ENCODE peak calls at places on chromosomes 2 and 18, in six cellular contexts. One of them, this sample, is unnamed. For H3K4me1, the result is how much of the 10 kb centered on the place peaks cover.

GRCh38 chr2:207160115-207160514 is 5.6 kb downstream of the KLF7 start:
- DNase-seq in body of pancreas: no peak
- DNase-seq in kidney: no peak
- DNase-seq in transverse colon: no peak
- DNase-seq in adrenal gland: no peak
- DNase-seq in ovary: no peak
- DNase-seq in this sample: no peak

GRCh38 chr2:151269798-151270568 is 8.3 kb upstream of the RBM43 start:
- DNase-seq in adrenal gland: peak
- DNase-seq in transverse colon: no peak
- DNase-seq in kidney: no peak
- DNase-seq in ovary: no peak
- DNase-seq in body of pancreas: no peak
- DNase-seq in this sample: no peak

GRCh38 chr2:3001595-3002184 is 375.9 kb downstream of the EIPR1 start:
- DNase-seq in ovary: no peak
- DNase-seq in kidney: no peak
- DNase-seq in transverse colon: no peak
- DNase-seq in body of pancreas: peak
- DNase-seq in adrenal gland: peak
- DNase-seq in this sample: no peak

GRCh38 chr2:235413084-235413483 is 80.8 kb upstream of the AGAP1 start:
- DNase-seq in kidney: no peak
- DNase-seq in transverse colon: no peak
- DNase-seq in ovary: no peak
- DNase-seq in adrenal gland: no peak
- DNase-seq in body of pancreas: no peak
- DNase-seq in this sample: no peak

GRCh38 chr2:34789162-34789561 is 1190.1 kb upstream of the FAM98A start:
- DNase-seq in ovary: no peak
- DNase-seq in body of pancreas: no peak
- DNase-seq in adrenal gland: no peak
- DNase-seq in transverse colon: no peak
- DNase-seq in kidney: no peak
- DNase-seq in this sample: no peak

GRCh38 chr2:7725132-7725849 is 808.1 kb downstream of the RNF144A start:
- DNase-seq in transverse colon: no peak
- DNase-seq in ovary: no peak
- DNase-seq in adrenal gland: peak
- DNase-seq in body of pancreas: no peak
- DNase-seq in kidney: no peak
- DNase-seq in this sample: no peak

GRCh38 chr2:46296216-46296839 is 879 bp upstream of the EPAS1 start:
- DNase-seq in adrenal gland: peak
- DNase-seq in kidney: peak
- DNase-seq in transverse colon: peak
- DNase-seq in body of pancreas: peak
- DNase-seq in ovary: peak
- DNase-seq in this sample: peak

GRCh38 chr2:141714486-141714885 is 416.3 kb downstream of the LRP1B start:
- DNase-seq in kidney: no peak
- DNase-seq in body of pancreas: no peak
- DNase-seq in ovary: no peak
- DNase-seq in transverse colon: no peak
- DNase-seq in adrenal gland: no peak
- DNase-seq in this sample: no peak

GRCh38 chr2:152560163-152560562 is 157.1 kb downstream of the PRPF40A start:
- DNase-seq in ovary: no peak
- DNase-seq in adrenal gland: no peak
- DNase-seq in transverse colon: no peak
- DNase-seq in body of pancreas: no peak
- DNase-seq in kidney: no peak
- DNase-seq in this sample: no peak

GRCh38 chr2:239938651-239939486 is 86.3 kb downstream of the NDUFA10 start:
- DNase-seq in kidney: peak
- DNase-seq in body of pancreas: peak
- DNase-seq in adrenal gland: peak
- DNase-seq in transverse colon: no peak
- DNase-seq in ovary: peak
- DNase-seq in this sample: peak

GRCh38 chr2:140695163-140695562 is 1435.7 kb downstream of the LRP1B start:
- DNase-seq in adrenal gland: no peak
- DNase-seq in kidney: no peak
- DNase-seq in body of pancreas: no peak
- DNase-seq in ovary: no peak
- DNase-seq in transverse colon: no peak
- DNase-seq in this sample: no peak

GRCh38 chr2:31785876-31786275 is 205.1 kb upstream of the SRD5A2 start:
- DNase-seq in kidney: no peak
- DNase-seq in body of pancreas: no peak
- DNase-seq in ovary: no peak
- DNase-seq in transverse colon: no peak
- DNase-seq in adrenal gland: no peak
- DNase-seq in this sample: no peak

GRCh38 chr2:105390454-105390853 is 8.4 kb downstream of the FHL2 start:
- DNase-seq in kidney: no peak
- DNase-seq in adrenal gland: no peak
- DNase-seq in body of pancreas: no peak
- DNase-seq in ovary: no peak
- DNase-seq in transverse colon: peak
- DNase-seq in this sample: no peak

GRCh38 chr2:150370600-150370999 is 116.9 kb downstream of the RND3 start:
- DNase-seq in body of pancreas: no peak
- DNase-seq in adrenal gland: no peak
- DNase-seq in ovary: no peak
- DNase-seq in kidney: no peak
- DNase-seq in transverse colon: peak
- DNase-seq in this sample: no peak

GRCh38 chr2:232382331-232383225 is 4.0 kb downstream of the ALPP start:
- DNase-seq in adrenal gland: no peak
- DNase-seq in body of pancreas: no peak
- DNase-seq in ovary: no peak
- DNase-seq in transverse colon: no peak
- DNase-seq in kidney: no peak
- DNase-seq in this sample: no peak

GRCh38 chr2:23404426-23404825 is 19.4 kb downstream of the KLHL29 start:
- DNase-seq in transverse colon: peak
- DNase-seq in kidney: no peak
- DNase-seq in ovary: peak
- DNase-seq in body of pancreas: no peak
- DNase-seq in adrenal gland: no peak
- DNase-seq in this sample: peak

GRCh38 chr2:108396845-108397244 is 19.1 kb downstream of the SULT1C4 start:
- DNase-seq in ovary: no peak
- DNase-seq in body of pancreas: no peak
- DNase-seq in adrenal gland: peak
- DNase-seq in kidney: no peak
- DNase-seq in transverse colon: no peak
- DNase-seq in this sample: no peak

GRCh38 chr2:217933326-217933993 is 69.3 kb downstream of the TNS1 start:
- DNase-seq in ovary: no peak
- DNase-seq in adrenal gland: no peak
- DNase-seq in transverse colon: no peak
- DNase-seq in body of pancreas: no peak
- DNase-seq in kidney: peak
- DNase-seq in this sample: no peak

GRCh38 chr2:217930783-217931563 is 71.8 kb downstream of the TNS1 start:
- DNase-seq in transverse colon: no peak
- DNase-seq in body of pancreas: no peak
- DNase-seq in kidney: no peak
- DNase-seq in adrenal gland: no peak
- DNase-seq in ovary: no peak
- DNase-seq in this sample: no peak

GRCh38 chr2:217931846-217932560 is 70.8 kb downstream of the TNS1 start:
- DNase-seq in kidney: no peak
- DNase-seq in body of pancreas: no peak
- DNase-seq in transverse colon: no peak
- DNase-seq in adrenal gland: no peak
- DNase-seq in ovary: no peak
- DNase-seq in this sample: no peak

GRCh38 chr2:217934321-217935131 is 68.3 kb downstream of the TNS1 start:
- DNase-seq in kidney: peak
- DNase-seq in body of pancreas: peak
- DNase-seq in transverse colon: peak
- DNase-seq in ovary: no peak
- DNase-seq in adrenal gland: peak
- DNase-seq in this sample: no peak

GRCh38 chr2:217932661-217933325 is 70.0 kb downstream of the TNS1 start:
- DNase-seq in ovary: no peak
- DNase-seq in body of pancreas: no peak
- DNase-seq in kidney: peak
- DNase-seq in adrenal gland: peak
- DNase-seq in transverse colon: no peak
- DNase-seq in this sample: peak
- H3K4me1 ChIP-seq in ovary: half or more
- H3K4me1 ChIP-seq in body of pancreas: half or more
- H3K4me1 ChIP-seq in kidney: half or more
- H3K4me1 ChIP-seq in adrenal gland: half or more
- H3K4me1 ChIP-seq in transverse colon: half or more
- H3K4me1 ChIP-seq in this sample: under half

DNA sequence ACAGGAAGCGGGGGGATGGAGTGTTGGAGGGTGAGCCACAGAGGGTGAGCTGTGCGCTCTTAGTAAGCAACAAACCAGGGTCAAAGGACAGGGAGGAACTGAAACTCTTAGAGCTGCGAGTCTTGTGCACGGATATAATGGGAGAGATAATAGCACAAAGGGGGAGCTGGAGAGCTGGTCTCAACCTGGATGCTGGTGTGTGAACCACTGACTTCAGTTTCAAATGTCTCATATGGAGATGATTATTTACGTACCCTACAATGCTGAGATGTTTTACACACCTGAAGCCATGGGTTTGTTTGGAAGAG is 35.9 kb downstream of the PTGR3 start:
- DNase-seq in adrenal gland: no peak
- DNase-seq in kidney: no peak
- DNase-seq in body of pancreas: no peak
- DNase-seq in transverse colon: no peak
- DNase-seq in ovary: no peak
- DNase-seq in this sample: no peak
- TF ChIP-seq CTCF in adrenal gland: no peak
- TF ChIP-seq CTCF in kidney: no peak
- TF ChIP-seq CTCF in body of pancreas: no peak
- TF ChIP-seq CTCF in transverse colon: no peak
- TF ChIP-seq CTCF in ovary: no peak
- TF ChIP-seq CTCF in this sample: no peak

GRCh38 chr2:64817453-64817852 is 163.7 kb upstream of the SERTAD2 start:
- DNase-seq in transverse colon: no peak
- DNase-seq in adrenal gland: no peak
- DNase-seq in body of pancreas: no peak
- DNase-seq in ovary: no peak
- DNase-seq in kidney: no peak
- DNase-seq in this sample: no peak

GRCh38 chr2:64820901-64821300 is 167.2 kb upstream of the SERTAD2 start:
- DNase-seq in adrenal gland: no peak
- DNase-seq in transverse colon: no peak
- DNase-seq in ovary: no peak
- DNase-seq in body of pancreas: no peak
- DNase-seq in kidney: no peak
- DNase-seq in this sample: no peak

GRCh38 chr2:64819371-64819770 is 165.7 kb upstream of the SERTAD2 start:
- DNase-seq in adrenal gland: no peak
- DNase-seq in transverse colon: no peak
- DNase-seq in body of pancreas: no peak
- DNase-seq in kidney: no peak
- DNase-seq in ovary: no peak
- DNase-seq in this sample: no peak

GRCh38 chr2:64818650-64819032 is 164.9 kb upstream of the SERTAD2 start:
- DNase-seq in transverse colon: no peak
- DNase-seq in body of pancreas: no peak
- DNase-seq in ovary: no peak
- DNase-seq in kidney: no peak
- DNase-seq in adrenal gland: no peak
- DNase-seq in this sample: no peak

DNA sequence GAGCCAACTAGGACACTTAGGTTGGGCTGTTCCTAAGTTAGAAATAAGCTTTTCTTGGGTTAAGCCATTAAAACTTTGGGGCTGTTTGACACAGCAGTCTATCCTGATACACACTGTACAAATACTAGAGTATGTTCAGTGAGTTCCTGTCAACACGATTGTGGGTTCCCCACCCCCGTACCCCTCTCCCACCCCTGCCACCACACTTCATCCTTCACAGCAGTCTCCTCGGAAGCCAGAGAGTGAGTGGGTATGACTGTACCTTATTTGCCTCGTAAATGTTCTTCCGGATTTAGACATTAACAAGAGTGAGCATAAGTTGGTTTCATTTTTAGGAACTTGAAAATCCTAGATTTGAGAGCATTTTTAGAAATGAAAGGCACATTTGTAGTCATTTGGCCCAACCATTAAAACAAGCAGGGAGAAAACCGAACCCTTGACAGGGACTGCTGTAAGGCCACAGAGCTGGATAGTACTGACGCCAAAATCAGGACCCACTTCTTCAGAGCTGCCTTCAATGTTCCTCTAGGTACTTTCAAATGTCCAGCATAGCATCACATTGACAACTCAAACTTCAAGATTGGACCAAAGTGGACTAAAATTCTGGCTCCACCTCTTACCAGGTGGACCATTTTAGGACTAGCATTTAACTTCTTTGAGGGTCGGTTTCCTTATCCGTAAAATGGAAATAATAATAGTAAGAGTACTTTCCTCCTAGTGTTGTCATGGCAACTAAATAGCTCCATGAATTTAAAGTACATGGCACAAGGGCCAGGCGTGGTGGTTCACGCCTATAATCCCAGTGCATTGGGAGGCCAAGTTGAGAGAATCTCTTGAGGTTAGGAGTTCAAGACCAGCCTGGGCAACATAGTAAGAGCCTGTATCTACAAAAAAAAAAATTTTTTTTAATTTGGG is 166.3 kb upstream of the SERTAD2 start:
- DNase-seq in ovary: no peak
- DNase-seq in adrenal gland: no peak
- DNase-seq in body of pancreas: no peak
- DNase-seq in transverse colon: peak
- DNase-seq in kidney: no peak
- DNase-seq in this sample: no peak
- H3K4me3 ChIP-seq in ovary: no peak
- H3K4me3 ChIP-seq in adrenal gland: no peak
- H3K4me3 ChIP-seq in body of pancreas: no peak
- H3K4me3 ChIP-seq in transverse colon: no peak
- H3K4me3 ChIP-seq in kidney: no peak
- H3K4me3 ChIP-seq in this sample: no peak

DNA sequence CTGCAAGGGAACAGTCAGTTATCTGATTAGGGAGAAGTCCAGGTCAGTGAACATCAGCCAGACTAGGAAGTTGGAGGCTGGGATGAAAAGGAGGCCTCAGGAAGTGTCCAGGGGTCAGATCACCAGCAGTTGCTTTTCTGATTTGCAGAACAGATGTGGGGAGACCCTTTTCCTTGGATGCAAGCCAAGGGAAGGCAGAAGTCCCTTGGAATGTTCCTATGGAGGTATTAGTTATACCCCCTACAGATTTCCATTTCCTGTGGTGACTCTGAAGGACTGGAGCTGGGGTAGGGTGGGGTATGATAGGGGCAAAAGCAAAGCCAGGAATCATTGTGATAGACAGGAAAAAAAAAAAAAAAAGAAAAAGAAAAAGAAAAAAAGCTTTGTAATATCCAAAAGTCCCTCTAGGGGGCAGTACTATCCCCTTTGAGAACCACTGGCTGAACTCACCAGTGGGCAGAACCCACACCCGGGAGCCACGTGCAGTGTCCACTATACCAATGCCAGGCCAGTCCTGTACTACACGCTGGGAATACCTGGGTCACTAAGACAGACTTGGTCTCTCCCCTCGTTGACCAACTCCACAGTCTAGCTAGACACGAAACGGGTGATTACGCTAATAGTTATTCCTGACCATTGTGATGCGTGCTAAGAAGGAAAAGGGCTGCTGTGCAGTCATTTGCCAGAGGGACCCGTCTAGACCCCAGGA is 7.4 kb downstream of the DYSF start:
- DNase-seq in ovary: no peak
- DNase-seq in kidney: no peak
- DNase-seq in adrenal gland: no peak
- DNase-seq in body of pancreas: no peak
- DNase-seq in transverse colon: no peak
- DNase-seq in this sample: no peak
- H3K4me1 ChIP-seq in ovary: under half
- H3K4me1 ChIP-seq in kidney: under half
- H3K4me1 ChIP-seq in adrenal gland: under half
- H3K4me1 ChIP-seq in body of pancreas: under half
- H3K4me1 ChIP-seq in transverse colon: under half
- H3K4me1 ChIP-seq in this sample: under half

This sample was measured in mucosa of descending colon.